ENCODE peak calls at places on chromosomes 1 and 21, in five cellular contexts. N is GM12878, R is HCT116, H is A549, Y is SK-N-SH. S is an unnamed sample.
A peak's percentile ranks its signal among the peaks of the same experiment; 100 is the strongest.

GRCh38 chr1:76583237-76583868 is 283.9 kb upstream of the ST6GALNAC5 start:
- DNase-seq in N (no peak), R (no peak), H (no peak), Y (no peak), S (no peak)

GRCh38 chr1:37890378-37891014 is 31.1 kb upstream of the MTF1 start:
- DNase-seq in N (peak; percentile 16), R (peak; percentile 23), H (peak; percentile 14), Y (peak; percentile 56), S (peak; percentile 28)

GRCh38 chr1:192477630-192478029 is 97.9 kb upstream of the RGS1 start:
- DNase-seq in N (peak; percentile 17), R (no peak), H (peak; percentile 40), Y (peak; percentile 31), S (no peak)

GRCh38 chr1:109091196-109092193 is 931 bp downstream of the TMEM167B start:
- DNase-seq in N (no peak), R (no peak), H (peak; percentile 47), Y (peak; percentile 67), S (no peak)

GRCh38 chr1:31423418-31423947 is 10.5 kb downstream of the SERINC2 start:
- DNase-seq in N (peak; percentile 78), R (no peak), H (no peak), Y (no peak), S (no peak)

GRCh38 chr1:88029142-88029541 is 654.9 kb upstream of the PKN2 start:
- DNase-seq in N (no peak), R (no peak), H (peak; percentile 2), Y (no peak), S (no peak)

GRCh38 chr1:7536891-7537591 is 234.1 kb upstream of the VAMP3 start:
- DNase-seq in N (no peak), R (no peak), H (no peak), Y (peak; percentile 74), S (no peak)

GRCh38 chr1:19703280-19703679 is 38.6 kb downstream of the HTR6 start:
- DNase-seq in N (no peak), R (no peak), H (no peak), Y (no peak), S (no peak)

GRCh38 chr1:21491483-21492170 is 17.6 kb upstream of the ALPL start:
- DNase-seq in N (no peak), R (no peak), H (no peak), Y (no peak), S (no peak)

GRCh38 chr1:216531308-216532239 is 108.3 kb upstream of the USH2A start:
- DNase-seq in N (no peak), R (no peak), H (no peak), Y (no peak), S (no peak)

GRCh38 chr1:35031103-35031452 is 667 bp downstream of the ZMYM6 start:
- DNase-seq in N (no peak), R (no peak), H (peak; percentile 10), Y (peak; percentile 39), S (peak; percentile 10)

GRCh38 chr1:15282810-15283474 is 35.9 kb downstream of the FHAD1 start:
- DNase-seq in N (no peak), R (no peak), H (no peak), Y (no peak), S (no peak)

GRCh38 chr1:11065796-11066195 is 6.0 kb upstream of the SRM start:
- DNase-seq in N (no peak), R (no peak), H (no peak), Y (no peak), S (no peak)

GRCh38 chr21:44734841-44735240 is 23.5 kb upstream of the TSPEAR start:
- DNase-seq in N (no peak), R (no peak), H (no peak), Y (no peak), S (no peak)
- H3K9me3 ChIP-seq in N (no peaks in the 10 kb centered on the region), R (no peaks in the 10 kb centered on the region), H (no peaks in the 10 kb centered on the region), Y (peaks cover 10% of the 10 kb centered on the region), S (no peaks in the 10 kb centered on the region)

DNA sequence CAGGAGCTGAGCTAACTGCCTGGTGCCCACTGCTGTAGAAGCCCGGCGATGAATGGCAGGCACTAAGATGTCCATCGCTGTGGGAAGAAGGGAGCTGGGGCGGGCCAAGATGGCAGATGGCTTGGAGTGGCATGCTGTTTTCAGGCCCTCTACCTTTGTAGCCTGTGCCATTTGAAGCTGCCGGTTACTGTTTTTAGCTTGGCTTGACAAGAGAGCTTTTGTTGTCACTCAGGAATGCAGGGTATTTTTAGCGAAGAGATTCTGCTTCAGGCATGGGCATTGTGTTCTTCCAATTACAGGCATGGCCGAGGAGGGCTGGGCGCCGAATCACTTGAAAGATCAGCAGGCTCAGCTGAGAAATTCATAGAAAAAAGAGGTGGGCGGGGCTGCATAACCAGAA is 348.7 kb downstream of the RPS6KC1 start:
- DNase-seq in N (no peak), R (no peak), H (no peak), Y (no peak), S (no peak)
- TF ChIP-seq REST in N (no peak), R (no peak), H (no peak), Y (no peak), S (no peak)

GRCh38 chr21:45519182-45519581 is 23.1 kb downstream of the SLC19A1 start:
- DNase-seq in N (no peak), R (no peak), H (no peak), Y (no peak), S (no peak)
- H3K9me3 ChIP-seq in N (peaks cover 22% of the 10 kb centered on the region), R (peaks cover 23% of the 10 kb centered on the region), H (peaks cover 37% of the 10 kb centered on the region), Y (peaks cover 31% of the 10 kb centered on the region), S (peaks cover 14% of the 10 kb centered on the region)

GRCh38 chr1:71417421-71417820 is 336.6 kb upstream of the ZRANB2 start:
- DNase-seq in N (no peak), R (no peak), H (no peak), Y (no peak), S (no peak)

GRCh38 chr1:71413441-71414170 is 332.8 kb upstream of the ZRANB2 start:
- DNase-seq in N (no peak), R (no peak), H (no peak), Y (no peak), S (no peak)

DNA sequence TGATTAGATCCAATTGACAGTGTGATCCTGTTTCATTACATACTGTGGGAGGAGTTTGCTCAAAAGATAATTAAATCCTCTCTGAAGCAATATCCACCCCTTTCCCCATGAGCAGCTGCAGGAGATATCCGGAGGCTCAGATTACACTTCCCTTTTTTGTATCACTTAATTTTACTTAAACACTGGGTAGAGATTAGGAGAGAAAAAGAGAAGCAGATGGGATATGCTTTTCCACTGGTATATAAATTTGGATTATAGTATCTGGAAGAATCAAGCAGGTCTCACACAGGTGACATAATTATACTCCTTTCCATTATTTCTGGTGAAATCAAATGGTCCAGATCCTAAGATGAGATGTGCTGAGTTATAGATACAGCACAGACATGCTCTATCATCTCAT is 333.4 kb upstream of the ZRANB2 start:
- DNase-seq in N (no peak), R (no peak), H (no peak), Y (peak; percentile 13), S (no peak)
- TF ChIP-seq REST in N (no peak), R (no peak), H (no peak), Y (no peak), S (no peak)

GRCh38 chr1:40475268-40475667 is 1.8 kb upstream of the ZFP69 start:
- DNase-seq in N (no peak), R (no peak), H (no peak), Y (no peak), S (no peak)

DNA sequence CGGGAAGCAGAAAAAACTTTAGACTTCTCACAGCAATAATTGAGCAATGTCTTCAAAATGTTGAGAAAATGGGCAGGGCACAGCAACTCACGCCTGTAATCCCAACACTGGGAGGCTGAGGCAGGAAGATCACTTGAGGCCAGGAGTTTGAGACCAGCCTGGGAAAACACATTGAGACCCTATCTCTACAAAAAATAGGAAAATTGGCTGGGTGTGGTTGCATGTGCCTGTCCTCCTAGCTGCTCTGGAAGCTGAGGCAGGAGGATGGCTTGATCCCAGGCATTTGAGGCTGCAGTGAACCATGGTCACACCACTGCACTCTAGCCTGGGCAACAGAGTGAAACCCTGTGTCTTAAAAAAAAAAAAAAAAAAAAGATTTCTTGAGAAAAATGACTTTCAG is 7.8 kb upstream of the ZFP69 start:
- DNase-seq in N (no peak), R (no peak), H (no peak), Y (no peak), S (no peak)
- H3K9me3 ChIP-seq in N (peaks cover 30% of the 10 kb centered on the region), R (peaks cover 44% of the 10 kb centered on the region), H (peaks cover 69% of the 10 kb centered on the region), Y (peaks cover 53% of the 10 kb centered on the region), S (peaks cover 51% of the 10 kb centered on the region)

GRCh38 chr1:68111804-68112436 is 61.5 kb upstream of the DIRAS3 start:
- DNase-seq in N (no peak), R (peak; percentile 45), H (peak; percentile 56), Y (peak; percentile 44), S (no peak)
- TF ChIP-seq REST in N (no peak), R (no peak), H (no peak), Y (no peak), S (no peak)

DNA sequence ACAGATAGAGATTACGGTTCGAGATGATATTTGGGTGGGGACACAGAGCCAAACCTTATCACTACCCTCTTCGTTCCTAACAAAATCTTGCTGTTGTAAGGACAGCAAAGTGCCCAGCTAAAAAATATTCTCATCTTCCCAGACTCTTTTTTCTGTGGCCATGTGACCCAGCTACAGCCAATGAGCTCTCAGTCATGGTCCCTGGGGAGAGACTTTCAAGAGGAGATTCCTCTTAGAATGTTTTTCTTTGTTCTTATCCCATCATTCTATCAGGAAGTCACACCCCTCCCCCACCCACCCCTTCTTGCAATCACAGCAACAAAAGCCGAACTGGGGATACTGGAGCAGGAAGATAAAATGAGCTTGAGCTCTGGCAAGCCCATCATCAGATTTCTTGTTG is 247.1 kb downstream of the CHRM3 start:
- DNase-seq in N (no peak), R (no peak), H (no peak), Y (no peak), S (no peak)
- H3K9me3 ChIP-seq in N (no peaks in the 10 kb centered on the region), R (peaks cover 5% of the 10 kb centered on the region), H (no peaks in the 10 kb centered on the region), Y (no peaks in the 10 kb centered on the region), S (no peaks in the 10 kb centered on the region)

DNA sequence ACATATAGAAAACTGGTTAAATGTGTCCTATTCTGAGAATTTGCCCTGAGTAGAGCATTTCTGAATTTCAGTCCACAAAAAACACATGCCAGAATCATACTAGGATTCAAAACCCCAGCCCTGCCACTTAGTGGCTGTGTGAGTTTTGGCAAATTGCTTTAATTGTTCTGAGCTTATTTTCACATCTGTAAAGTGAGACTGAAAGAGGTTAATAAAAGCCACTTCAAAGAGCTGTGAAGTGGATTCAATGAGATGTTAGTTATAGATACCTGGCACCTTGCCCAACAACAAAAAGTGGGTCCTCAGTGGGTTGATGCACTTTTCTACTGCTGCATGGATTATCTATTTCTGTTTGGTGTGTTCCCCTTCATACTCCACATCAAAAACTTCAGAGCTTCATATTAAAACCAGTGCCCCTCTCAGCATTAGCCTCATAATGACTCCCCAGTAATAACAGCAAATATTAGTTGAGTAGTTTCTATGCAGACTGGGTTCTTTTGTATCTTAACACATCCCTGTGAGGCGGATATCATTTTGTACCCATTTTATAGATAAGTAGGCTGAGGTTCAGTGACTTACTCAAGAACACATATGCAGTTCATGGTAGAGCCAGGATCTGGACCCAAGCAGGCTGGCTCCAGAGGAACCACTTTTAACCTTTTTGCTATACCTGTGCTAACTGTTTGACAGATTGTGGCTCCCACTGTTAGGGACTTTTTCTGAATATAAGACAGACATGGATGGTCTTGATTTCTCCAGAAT is 14.2 kb upstream of the ADORA3 start:
- DNase-seq in N (no peak), R (no peak), H (no peak), Y (no peak), S (no peak)
- TF ChIP-seq REST in N (no peak), R (no peak), H (no peak), Y (no peak), S (no peak)

DNA sequence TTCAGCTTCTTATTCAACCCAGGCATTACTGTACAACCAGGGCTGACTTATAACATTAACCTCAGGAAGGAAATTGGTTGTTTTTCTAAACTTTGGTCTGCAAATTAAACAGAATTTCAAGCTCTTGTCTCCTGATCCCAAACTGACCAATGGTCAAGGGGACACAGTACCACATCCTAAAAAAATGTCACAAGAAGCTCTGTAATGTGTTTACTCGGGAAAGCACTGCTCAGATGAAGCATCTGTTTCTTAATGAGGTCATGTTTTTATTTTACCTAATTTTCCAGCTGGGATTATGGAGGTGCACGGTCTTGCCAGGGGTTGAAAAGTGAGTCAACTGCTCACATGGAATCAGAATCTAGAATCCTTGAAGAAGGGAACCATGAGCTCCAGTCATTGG is 18.7 kb downstream of the ADAMTS5 start:
- DNase-seq in N (no peak), R (no peak), H (no peak), Y (no peak), S (no peak)
- H3K9me3 ChIP-seq in N (no peaks in the 10 kb centered on the region), R (peaks cover 14% of the 10 kb centered on the region), H (no peaks in the 10 kb centered on the region), Y (no peaks in the 10 kb centered on the region), S (no peaks in the 10 kb centered on the region)